ENCODE peak calls at places on chromosomes 7 and 10, in ten cellular contexts. Y is ovary; U is adipocyte; Z is heart left ventricle; N is mammary epithelial cell; T is PC-9; V is GM23248; H is CD8-positive, alpha-beta T cell; G is IMR-90; M is cardiac muscle cell. S is an unnamed sample. For H3K4me1, the result is how much of the 10 kb centered on the place peaks cover.

GRCh38 chr10:71502851-71503250 is 106.1 kb downstream of the CDH23 start:
- DNase-seq in Y (no peak), U (no peak), Z (no peak), N (no peak), T (no peak), V (no peak), H (no peak), G (no peak), M (no peak), S (no peak)

GRCh38 chr10:49752584-49752983 is 9.5 kb downstream of the OGDHL start:
- DNase-seq in Y (no peak), U (no peak), Z (no peak), N (no peak), T (no peak), V (no peak), H (no peak), G (no peak), M (no peak), S (no peak)

GRCh38 chr10:86904600-86904999 is 52.8 kb downstream of the MMRN2 start:
- DNase-seq in Y (no peak), U (no peak), Z (no peak), N (no peak), T (no peak), V (no peak), H (no peak), G (no peak), M (no peak), S (no peak)

GRCh38 chr10:1939016-1939415 is 201.7 kb upstream of the ADARB2 start:
- DNase-seq in Y (no peak), U (no peak), Z (no peak), N (no peak), T (no peak), V (no peak), H (peak), G (no peak), M (no peak), S (no peak)

GRCh38 chr10:133445268-133445732 is 8.4 kb upstream of the SCART1 start:
- DNase-seq in Y (no peak), U (no peak), Z (no peak), N (no peak), T (no peak), V (no peak), H (no peak), G (no peak), M (no peak), S (no peak)

GRCh38 chr10:16439294-16439693 is 2.5 kb downstream of the PTER start:
- DNase-seq in Y (no peak), U (peak), Z (no peak), N (no peak), T (no peak), V (peak), H (no peak), G (no peak), M (no peak), S (no peak)

GRCh38 chr7:148721390-148721789 is 22.7 kb downstream of the CUL1 start:
- DNase-seq in Y (no peak), U (no peak), Z (no peak), N (no peak), T (no peak), V (no peak), H (no peak), G (no peak), M (no peak), S (no peak)

GRCh38 chr10:4127518-4128315 is 342.7 kb upstream of the KLF6 start:
- DNase-seq in Y (no peak), U (peak), Z (peak), N (no peak), T (no peak), V (no peak), H (no peak), G (no peak), M (no peak), S (no peak)

GRCh38 chr7:87342231-87342630 is 3.2 kb upstream of the CROT start:
- DNase-seq in Y (no peak), U (no peak), Z (no peak), N (no peak), T (no peak), V (no peak), H (no peak), G (no peak), M (no peak), S (no peak)

GRCh38 chr10:130174343-130174742 is 38.2 kb downstream of the GLRX3 start:
- DNase-seq in Y (no peak), U (peak), Z (no peak), N (no peak), T (no peak), V (no peak), H (no peak), G (peak), M (no peak), S (no peak)

GRCh38 chr10:82378146-82378545 is 503.2 kb downstream of the NRG3 start:
- DNase-seq in Y (no peak), U (no peak), Z (peak), N (peak), T (no peak), V (peak), H (no peak), G (peak), M (peak), S (no peak)

GRCh38 chr7:113963356-113963755 is 44.5 kb upstream of the PPP1R3A start:
- DNase-seq in Y (no peak), U (no peak), Z (no peak), N (no peak), T (no peak), V (no peak), H (no peak), G (no peak), M (no peak), S (no peak)

GRCh38 chr10:19977097-19977521 is 160.9 kb downstream of the PLXDC2 start:
- DNase-seq in Y (no peak), U (no peak), Z (no peak), N (no peak), T (no peak), V (no peak), H (no peak), G (peak), M (no peak), S (no peak)

GRCh38 chr10:86178401-86179142 is 188.0 kb downstream of the GRID1 start:
- DNase-seq in Y (peak), U (no peak), Z (no peak), N (no peak), T (no peak), V (peak), H (no peak), G (no peak), M (peak), S (no peak)

GRCh38 chr10:119650062-119650461 is 1.1 kb upstream of the BAG3 start:
- DNase-seq in Y (no peak), U (no peak), Z (no peak), N (no peak), T (no peak), V (no peak), H (no peak), G (no peak), M (no peak), S (no peak)

DNA sequence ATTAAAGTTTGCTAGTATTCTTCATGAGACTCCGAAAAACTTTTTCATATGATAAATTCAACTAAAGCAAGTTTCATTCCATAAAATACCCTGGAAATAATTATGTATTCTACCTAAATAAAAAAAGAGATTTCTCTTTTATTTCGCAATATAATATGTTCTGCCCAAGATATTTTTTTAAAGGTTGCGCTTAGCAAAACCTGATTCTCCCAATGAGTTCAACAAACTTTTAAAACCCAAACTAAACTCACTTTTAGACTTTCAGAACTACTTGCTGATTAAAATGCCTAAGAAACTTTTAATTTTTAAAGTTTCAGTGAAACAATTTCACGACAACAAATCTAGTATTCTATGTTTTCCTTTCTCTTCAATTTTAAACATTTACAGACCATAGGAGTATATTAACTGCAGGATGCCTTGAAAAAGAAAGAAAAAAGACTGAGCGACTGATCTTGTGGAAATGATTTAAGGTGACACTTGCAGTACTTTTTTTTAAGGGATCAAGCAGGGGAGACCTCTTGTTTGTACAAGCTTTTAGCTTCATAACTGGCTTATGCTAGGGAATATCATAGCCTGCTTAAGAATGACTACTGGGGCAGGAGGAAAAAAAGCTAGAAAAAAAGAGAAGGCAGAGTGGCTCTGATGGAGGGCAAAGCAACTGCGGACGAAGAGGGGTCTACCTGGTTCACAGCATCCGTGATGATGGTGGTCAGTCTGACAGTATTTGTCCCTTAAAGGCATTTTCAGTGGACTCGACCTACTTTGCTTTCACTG is 1.5 kb downstream of the ZNF800 start:
- DNase-seq in Y (no peak), U (no peak), Z (no peak), N (no peak), T (peak), V (no peak), H (no peak), G (no peak), M (no peak), S (no peak)
- H3K4me1 ChIP-seq in Y (under half), U (under half), Z (under half), N (under half), T (under half), V (under half), H (half or more), G (under half), M (under half), S (under half)

GRCh38 chr10:101835406-101835805 is 8.2 kb downstream of the KCNIP2 start:
- DNase-seq in Y (peak), U (no peak), Z (no peak), N (no peak), T (no peak), V (no peak), H (no peak), G (no peak), M (no peak), S (no peak)
- H3K4me1 ChIP-seq in Y (under half), U (under half), Z (under half), N (under half), T (under half), V (under half), H (half or more), G (under half), M (under half), S (under half)

GRCh38 chr7:1810961-1811849 is 141.1 kb downstream of the ELFN1 start:
- DNase-seq in Y (no peak), U (no peak), Z (no peak), N (no peak), T (no peak), V (peak), H (no peak), G (peak), M (no peak), S (no peak)

GRCh38 chr7:1810521-1810920 is 140.4 kb downstream of the ELFN1 start:
- DNase-seq in Y (no peak), U (no peak), Z (no peak), N (no peak), T (no peak), V (no peak), H (no peak), G (no peak), M (no peak), S (no peak)

GRCh38 chr7:1812693-1813393 is 142.8 kb downstream of the ELFN1 start:
- DNase-seq in Y (no peak), U (no peak), Z (no peak), N (no peak), T (no peak), V (no peak), H (no peak), G (no peak), M (peak), S (no peak)

GRCh38 chr7:1813394-1814088 is 143.5 kb downstream of the ELFN1 start:
- DNase-seq in Y (no peak), U (no peak), Z (no peak), N (no peak), T (no peak), V (no peak), H (no peak), G (no peak), M (no peak), S (no peak)

GRCh38 chr7:1811850-1812692 is 142.0 kb downstream of the ELFN1 start:
- DNase-seq in Y (no peak), U (peak), Z (no peak), N (peak), T (no peak), V (no peak), H (no peak), G (no peak), M (peak), S (no peak)
- H3K4me1 ChIP-seq in Y (under half), U (under half), Z (under half), N (under half), T (under half), V (under half), H (under half), G (under half), M (under half), S (under half)

DNA sequence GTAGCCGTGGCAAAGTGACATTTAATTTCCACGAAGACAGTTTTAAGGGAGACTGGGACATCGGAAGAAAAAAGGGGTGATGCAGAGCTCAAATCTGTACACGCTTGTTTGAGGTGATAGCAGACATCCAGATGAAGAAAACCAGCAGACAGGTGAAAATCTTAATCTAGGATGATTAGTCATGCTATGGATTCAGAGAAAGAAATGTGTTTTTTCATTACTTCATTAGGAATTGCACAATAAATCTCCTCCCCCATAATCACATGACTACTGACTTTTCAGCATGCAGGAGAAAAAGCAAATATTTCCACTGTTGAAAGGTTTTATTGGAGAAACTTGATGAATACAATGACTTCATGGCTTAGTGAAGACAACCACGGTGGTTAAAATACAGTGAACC is 2.5 kb downstream of the NUDT5 start:
- DNase-seq in Y (no peak), U (peak), Z (no peak), N (peak), T (no peak), V (peak), H (no peak), G (peak), M (no peak), S (no peak)
- H3K4me1 ChIP-seq in Y (under half), U (under half), Z (under half), N (under half), T (under half), V (under half), H (under half), G (under half), M (under half), S (under half)

GRCh38 chr10:100287756-100288155 is 1.3 kb upstream of the BLOC1S2 start:
- DNase-seq in Y (no peak), U (no peak), Z (no peak), N (peak), T (no peak), V (no peak), H (no peak), G (no peak), M (no peak), S (no peak)

GRCh38 chr10:100286051-100287033 is at the start of gene BLOC1S2:
- DNase-seq in Y (peak), U (peak), Z (peak), N (peak), T (peak), V (peak), H (peak), G (peak), M (peak), S (peak)

GRCh38 chr10:100282907-100283306 is 3.6 kb downstream of the BLOC1S2 start:
- DNase-seq in Y (no peak), U (no peak), Z (no peak), N (no peak), T (no peak), V (no peak), H (no peak), G (no peak), M (no peak), S (no peak)
- H3K4me1 ChIP-seq in Y (under half), U (under half), Z (under half), N (under half), T (under half), V (under half), H (under half), G (under half), M (under half), S (under half)

GRCh38 chr7:106305732-106306131 is 20.9 kb upstream of the NAMPT start:
- DNase-seq in Y (no peak), U (no peak), Z (no peak), N (peak), T (no peak), V (no peak), H (no peak), G (no peak), M (no peak), S (no peak)
- H3K4me1 ChIP-seq in Y (under half), U (under half), Z (under half), N (under half), T (under half), V (under half), H (under half), G (under half), M (under half), S (under half)

DNA sequence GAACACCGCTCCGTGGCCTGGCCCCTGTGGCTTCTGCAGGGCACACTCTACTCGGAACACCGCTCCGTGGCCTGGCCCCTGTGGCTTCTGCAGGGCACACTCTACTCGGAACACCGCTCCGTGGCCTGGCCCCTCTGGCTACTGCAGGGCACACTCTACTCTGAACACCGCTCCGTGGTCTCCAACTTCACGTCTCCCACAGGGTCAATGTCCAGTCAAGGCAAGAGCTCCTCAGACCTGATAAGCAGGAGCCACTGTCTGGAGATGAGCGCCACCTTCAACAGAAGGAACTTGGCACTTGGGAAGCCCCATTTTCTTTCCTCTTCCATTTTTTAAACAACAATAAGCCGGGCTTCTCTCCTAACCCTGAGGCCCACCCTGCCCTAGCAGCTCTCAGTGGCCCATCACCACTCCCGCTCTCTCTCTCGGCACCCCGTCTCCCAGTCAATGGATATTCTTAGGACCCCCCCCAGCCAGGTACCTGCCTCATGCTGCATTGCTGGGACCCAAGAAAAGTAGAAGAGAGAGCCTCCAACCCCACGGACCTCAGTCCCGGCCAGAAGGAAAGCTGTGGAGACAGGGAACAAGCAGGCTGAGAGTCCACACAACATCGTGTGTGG is 56.3 kb downstream of the PRKAG2 start:
- DNase-seq in Y (no peak), U (no peak), Z (no peak), N (no peak), T (no peak), V (no peak), H (no peak), G (no peak), M (no peak), S (no peak)
- H3K4me1 ChIP-seq in Y (under half), U (under half), Z (under half), N (under half), T (under half), V (under half), H (under half), G (under half), M (under half), S (under half)

DNA sequence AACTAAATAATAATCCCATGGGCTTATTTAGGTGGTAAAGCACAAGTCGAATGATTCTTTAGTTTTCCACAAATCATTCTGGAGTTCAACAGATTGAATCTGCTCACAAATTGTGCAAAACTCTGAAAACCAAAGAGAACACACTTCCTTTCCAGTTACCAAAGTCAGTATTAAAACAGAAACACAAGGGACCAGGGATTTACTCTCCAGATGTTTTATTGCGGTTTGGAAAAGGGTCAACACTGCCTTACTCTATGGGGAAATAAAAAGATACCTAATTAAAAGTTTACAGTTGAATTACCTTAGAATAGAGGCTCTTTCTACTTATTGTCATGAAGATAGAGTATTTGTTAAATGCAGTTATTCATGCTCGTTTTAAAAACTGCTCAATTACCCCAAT is 8.6 kb downstream of the LAMB1 start:
- DNase-seq in Y (no peak), U (peak), Z (no peak), N (no peak), T (no peak), V (peak), H (no peak), G (no peak), M (no peak), S (no peak)
- H3K4me1 ChIP-seq in Y (under half), U (half or more), Z (under half), N (half or more), T (half or more), V (half or more), H (under half), G (under half), M (under half), S (under half)

GRCh38 chr10:44971935-44972792 is 6.4 kb downstream of the DEPP1 start:
- DNase-seq in Y (no peak), U (no peak), Z (no peak), N (no peak), T (no peak), V (no peak), H (no peak), G (no peak), M (no peak), S (no peak)

GRCh38 chr10:44974628-44975431 is 3.8 kb downstream of the DEPP1 start:
- DNase-seq in Y (peak), U (peak), Z (peak), N (peak), T (peak), V (peak), H (peak), G (no peak), M (peak), S (no peak)

GRCh38 chr10:44974082-44974627 is 4.5 kb downstream of the DEPP1 start:
- DNase-seq in Y (no peak), U (no peak), Z (no peak), N (no peak), T (no peak), V (no peak), H (no peak), G (no peak), M (no peak), S (no peak)

GRCh38 chr10:44972874-44973306 is 5.7 kb downstream of the DEPP1 start:
- DNase-seq in Y (no peak), U (no peak), Z (no peak), N (no peak), T (no peak), V (no peak), H (no peak), G (no peak), M (no peak), S (no peak)

DNA sequence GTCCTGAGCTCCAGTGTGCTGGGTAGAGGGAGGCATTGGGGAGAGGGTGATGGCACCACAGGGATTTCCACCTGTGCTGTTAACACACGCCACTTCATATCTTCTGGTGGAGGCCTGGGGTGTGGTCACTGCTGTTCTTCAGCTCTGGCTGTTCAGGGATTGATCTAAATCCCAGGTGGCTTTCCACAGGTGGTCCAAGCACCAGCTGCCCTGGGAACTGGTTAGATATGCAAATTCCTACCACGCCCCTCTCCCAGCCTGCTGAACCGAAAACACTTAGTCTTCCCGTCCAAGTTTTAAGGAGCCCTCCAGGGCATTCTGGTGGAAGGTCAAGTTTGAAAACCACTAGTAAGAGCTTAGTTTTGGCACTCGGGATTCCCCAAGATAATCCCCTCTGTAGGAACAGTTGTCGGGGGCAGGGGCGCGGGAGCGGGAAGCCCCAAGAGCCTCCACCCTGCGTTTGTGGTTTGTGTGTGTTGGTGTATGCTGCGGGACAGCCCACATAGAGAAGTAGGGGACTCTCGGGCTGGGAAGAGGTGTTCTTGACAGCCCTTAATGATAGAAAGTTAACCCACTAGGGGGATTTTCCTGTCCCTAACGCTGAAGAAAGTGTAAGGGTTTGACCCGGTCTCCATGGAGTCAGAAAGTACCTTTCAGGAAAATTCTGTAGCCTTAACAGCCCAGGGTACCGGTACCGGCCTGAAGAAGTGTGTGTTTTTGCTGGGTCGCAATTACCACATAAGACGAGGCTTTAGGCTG is 5.1 kb downstream of the DEPP1 start:
- DNase-seq in Y (no peak), U (no peak), Z (no peak), N (no peak), T (no peak), V (no peak), H (no peak), G (no peak), M (no peak), S (no peak)
- H3K4me1 ChIP-seq in Y (under half), U (half or more), Z (half or more), N (under half), T (under half), V (under half), H (under half), G (under half), M (under half), S (under half)

S was measured in esophagus squamous epithelium.